ENCODE peak calls at places on chromosomes 3 and 15, in five cellular contexts. T is gastrocnemius medialis, X is fibroblast of pulmonary artery, V is epithelial cell of esophagus, H is mesenchymal stem cell. W is an unnamed sample.

GRCh38 chr15:69945729-69946128 is 152.0 kb downstream of the TLE3 start:
- DNase-seq in T (no peak), X (no peak), V (no peak), H (no peak), W (no peak)

GRCh38 chr3:63228677-63229076 is 49.4 kb upstream of the SYNPR start:
- DNase-seq in T (no peak), X (peak; percentile 43), V (peak; percentile 52), H (peak; percentile 17), W (peak; percentile 8)

GRCh38 chr3:13484861-13485590 is 4.9 kb downstream of the HDAC11 start:
- DNase-seq in T (peak; percentile 93), X (peak; percentile 64), V (peak; percentile 89), H (peak; percentile 31), W (no peak)

GRCh38 chr15:43225201-43225949 is 4.6 kb upstream of the EPB42 start:
- DNase-seq in T (peak; percentile 32), X (peak; percentile 76), V (peak; percentile 77), H (peak; percentile 68), W (no peak)

GRCh38 chr3:110314512-110315114 is 757.0 kb upstream of the NECTIN3 start:
- DNase-seq in T (no peak), X (peak; percentile 71), V (peak; percentile 75), H (peak; percentile 68), W (peak; percentile 0)

GRCh38 chr3:40505599-40506462 is at the start of gene ZNF620:
- DNase-seq in T (peak; percentile 78), X (peak; percentile 65), V (peak; percentile 27), H (peak; percentile 48), W (peak; percentile 74)

GRCh38 chr3:42066516-42067181 is 24.5 kb upstream of the TRAK1 start:
- DNase-seq in T (no peak), X (peak; percentile 84), V (no peak), H (peak; percentile 89), W (no peak)

GRCh38 chr15:94412979-94413741 is 181.8 kb downstream of the MCTP2 start:
- DNase-seq in T (no peak), X (peak; percentile 33), V (peak; percentile 51), H (peak; percentile 56), W (peak; percentile 3)

GRCh38 chr3:136752046-136752326 is 192 bp downstream of the STAG1 start:
- DNase-seq in T (no peak), X (no peak), V (peak; percentile 65), H (no peak), W (no peak)

GRCh38 chr3:152460936-152461335 is 192.2 kb downstream of the MBNL1 start:
- DNase-seq in T (no peak), X (no peak), V (no peak), H (no peak), W (no peak)

GRCh38 chr15:66621491-66622467 is 56.0 kb upstream of the LCTL start:
- DNase-seq in T (no peak), X (peak; percentile 54), V (no peak), H (no peak), W (no peak)

GRCh38 chr15:92069308-92070244 is 216.1 kb downstream of the SLCO3A1 start:
- DNase-seq in T (no peak), X (peak; percentile 76), V (peak; percentile 95), H (peak; percentile 34), W (no peak)

GRCh38 chr3:101039285-101039684 is 46.1 kb upstream of the ABI3BP start:
- DNase-seq in T (no peak), X (no peak), V (peak; percentile 40), H (no peak), W (no peak)

GRCh38 chr3:190826018-190826417 is 36.5 kb downstream of the GMNC start:
- DNase-seq in T (no peak), X (no peak), V (no peak), H (no peak), W (no peak)

GRCh38 chr15:73330206-73331051 is 38.3 kb downstream of the HCN4 start:
- DNase-seq in T (no peak), X (no peak), V (no peak), H (no peak), W (no peak)

GRCh38 chr3:50441818-50442217 is 61.6 kb downstream of the CACNA2D2 start:
- DNase-seq in T (no peak), X (no peak), V (no peak), H (no peak), W (no peak)

GRCh38 chr15:42131826-42132806 is 24.3 kb downstream of the PLA2G4F start:
- DNase-seq in T (no peak), X (no peak), V (peak; percentile 57), H (no peak), W (no peak)

GRCh38 chr3:20027136-20027535 is 13.1 kb upstream of the KAT2B start:
- DNase-seq in T (no peak), X (no peak), V (peak; percentile 7), H (no peak), W (no peak)

GRCh38 chr3:154427685-154428291 is 2.2 kb downstream of the GPR149 start:
- DNase-seq in T (no peak), X (no peak), V (no peak), H (no peak), W (no peak)

GRCh38 chr15:29435811-29436210 is 166.2 kb upstream of the NSMCE3 start:
- DNase-seq in T (no peak), X (no peak), V (peak; percentile 1), H (no peak), W (no peak)

GRCh38 chr3:40018369-40018768 is 209.0 kb downstream of the MYRIP start:
- DNase-seq in T (no peak), X (no peak), V (no peak), H (no peak), W (no peak)

GRCh38 chr3:101279765-101280385 is 40.5 kb downstream of the IMPG2 start:
- DNase-seq in T (no peak), X (no peak), V (peak; percentile 49), H (no peak), W (no peak)

GRCh38 chr3:152729906-152730305 is 105.0 kb upstream of the P2RY1 start:
- DNase-seq in T (no peak), X (no peak), V (no peak), H (no peak), W (no peak)

GRCh38 chr3:13215940-13216546 is 142.8 kb upstream of the IQSEC1 start:
- DNase-seq in T (no peak), X (peak; percentile 30), V (peak; percentile 24), H (no peak), W (no peak)

GRCh38 chr15:62612183-62612733 is 430.3 kb upstream of the TPM1 start:
- DNase-seq in T (no peak), X (no peak), V (no peak), H (no peak), W (no peak)

GRCh38 chr15:67148196-67148701 is 82.8 kb downstream of the SMAD3 start:
- DNase-seq in T (peak; percentile 57), X (peak; percentile 63), V (peak; percentile 86), H (peak; percentile 76), W (no peak)

DNA sequence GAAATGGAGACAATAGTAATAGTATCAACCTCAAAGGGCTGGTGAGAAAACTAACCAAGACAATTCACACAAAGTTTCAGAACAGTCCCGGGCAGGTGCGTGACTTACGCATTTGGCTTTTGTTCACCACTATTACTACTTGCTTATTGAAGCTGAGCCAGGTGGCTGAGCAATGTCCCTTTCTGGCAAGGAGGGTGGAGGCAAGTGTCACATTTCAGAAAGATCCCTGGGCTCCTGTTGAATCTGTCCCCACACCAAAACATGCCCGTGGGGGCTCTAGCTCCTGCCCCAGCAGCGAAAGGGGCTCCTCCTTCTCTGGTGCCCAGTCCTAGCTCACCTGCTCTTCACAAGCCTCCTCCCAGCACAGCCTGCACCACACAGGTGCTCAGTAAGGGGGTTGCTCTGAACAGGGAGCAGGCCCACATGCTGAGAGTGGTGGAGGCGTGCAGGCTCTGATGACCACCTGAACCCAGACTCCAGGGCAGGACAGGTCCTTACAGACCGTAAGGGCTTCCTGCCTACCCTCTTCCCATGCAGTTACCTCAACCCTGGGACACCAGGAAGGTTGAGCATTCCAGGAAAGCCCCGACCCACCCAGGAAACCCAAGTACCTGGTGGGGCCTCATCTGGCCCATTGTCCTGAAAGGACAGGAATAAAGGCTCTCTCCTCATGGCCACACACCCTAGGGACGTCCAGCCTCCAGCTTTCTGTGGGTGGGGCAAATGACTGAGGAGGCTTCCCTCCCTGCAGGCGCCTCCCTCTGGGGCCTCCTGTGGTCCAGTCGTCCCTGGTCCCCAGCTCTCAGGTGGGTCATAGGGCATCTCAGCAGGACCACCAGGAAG is 32.6 kb downstream of the SEMA7A start:
- DNase-seq in T (peak; percentile 32), X (no peak), V (peak; percentile 80), H (no peak), W (peak; percentile 76)
- H3K4me3 ChIP-seq in T (no peak overlapping the region), X (no peak overlapping the region), V (no peak overlapping the region), H (no peak overlapping the region), W (peak overlapping the region; percentile 61)

GRCh38 chr3:128929364-128929763 is 49.9 kb downstream of the ACAD9 start:
- DNase-seq in T (no peak), X (no peak), V (no peak), H (no peak), W (no peak)
- H3K4me3 ChIP-seq in T (no peak overlapping the region), X (no peak overlapping the region), V (no peak overlapping the region), H (no peak overlapping the region), W (no peak overlapping the region)

DNA sequence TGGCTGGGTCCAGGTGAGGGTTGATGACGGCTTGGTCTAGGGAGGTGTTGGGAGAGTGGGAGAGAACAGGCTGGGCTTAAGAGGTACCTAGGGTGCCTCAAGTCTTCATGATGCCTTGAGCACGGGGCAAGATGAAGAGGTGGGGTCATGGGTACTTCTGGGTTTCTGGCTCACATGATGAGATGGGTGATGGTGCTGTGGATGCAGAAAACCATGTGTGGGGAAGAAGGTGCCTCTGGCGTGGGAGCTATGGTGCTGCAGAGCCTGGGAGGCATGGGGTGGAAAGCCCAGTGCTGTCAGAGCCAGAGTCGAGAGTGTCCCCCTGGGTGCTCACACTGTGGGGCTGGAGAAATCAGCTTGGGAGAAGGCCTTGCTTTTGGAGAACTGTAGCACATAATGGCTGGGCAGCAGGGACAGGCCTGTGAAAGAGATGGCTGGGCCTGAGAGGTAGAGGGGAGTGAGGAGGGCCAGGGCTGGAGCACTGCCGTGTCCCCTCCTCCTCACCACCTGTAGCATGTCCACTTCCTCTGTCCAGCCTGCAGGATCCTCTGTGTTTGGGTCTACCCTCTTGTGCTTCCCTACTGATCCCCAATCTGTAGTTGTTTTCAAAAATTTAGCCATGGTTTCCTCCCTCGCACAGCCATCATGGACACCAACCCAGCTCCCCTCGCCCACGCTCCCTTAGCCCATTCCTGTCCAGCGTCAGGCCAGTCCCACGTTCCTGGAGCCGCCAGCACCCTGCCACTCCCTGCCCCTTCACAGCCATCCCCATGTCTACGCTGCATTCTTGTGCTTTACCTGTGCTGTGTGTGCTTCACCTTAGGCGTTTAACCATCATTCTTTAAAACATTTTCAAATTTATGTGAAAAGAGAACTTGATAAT is 132.0 kb downstream of the EEFSEC start:
- DNase-seq in T (no peak), X (no peak), V (no peak), H (no peak), W (no peak)
- H3K4me3 ChIP-seq in T (no peak overlapping the region), X (no peak overlapping the region), V (no peak overlapping the region), H (no peak overlapping the region), W (no peak overlapping the region)

DNA sequence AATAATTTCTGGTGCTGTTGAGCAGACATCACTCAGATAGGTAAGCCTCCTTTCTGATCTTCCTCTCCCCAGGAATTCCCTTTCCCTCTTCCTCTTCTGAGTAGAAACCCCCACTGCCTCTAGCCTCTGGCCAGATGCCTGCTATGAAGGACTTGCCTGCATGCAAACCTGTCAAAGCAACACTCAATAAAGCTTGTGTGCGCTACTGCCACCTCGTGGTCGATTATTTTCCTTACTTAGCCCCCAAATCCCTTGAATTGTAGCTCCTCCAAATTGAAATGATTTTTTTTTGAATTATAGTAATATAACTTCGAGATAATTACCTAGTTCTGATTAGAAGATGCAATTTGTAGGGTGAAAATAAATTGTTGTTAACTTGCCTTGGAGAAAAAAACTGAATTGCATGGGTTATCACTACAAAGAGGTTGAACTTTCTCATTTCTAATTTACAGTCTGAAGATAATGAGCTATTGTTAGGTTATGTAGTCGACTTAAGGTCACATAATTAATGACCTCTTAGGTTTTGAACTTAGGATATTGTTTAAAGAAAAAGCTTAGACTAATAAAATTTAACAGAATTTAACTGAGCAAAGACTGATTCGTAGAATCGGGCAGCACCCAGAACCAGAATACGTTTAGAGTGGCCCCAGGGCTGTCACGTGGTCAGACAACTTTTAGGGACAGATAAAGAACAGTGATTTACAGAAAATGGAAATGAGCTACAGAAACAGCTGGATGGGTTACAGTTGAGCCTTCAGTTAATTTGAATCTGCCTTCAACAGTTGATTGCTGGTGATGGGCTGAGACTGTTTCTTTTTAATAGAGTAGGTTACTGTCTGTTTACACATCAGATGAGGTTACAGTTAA is 269.3 kb downstream of the ARPP21 start:
- DNase-seq in T (peak; percentile 27), X (peak; percentile 90), V (peak; percentile 74), H (peak; percentile 56), W (no peak)
- H3K4me3 ChIP-seq in T (no peak overlapping the region), X (no peak overlapping the region), V (no peak overlapping the region), H (no peak overlapping the region), W (no peak overlapping the region)

W was measured in GM06990.